ENCODE peak calls at places on chromosomes 4 and X, in six cellular contexts. K is WERI-Rb-1, I is GM13977, E is foreskin fibroblast, R is AG09309, N is Peyer's patch. P is an unnamed sample.

GRCh38 chr4:151297170-151297569 is 20.2 kb downstream of the PRSS48 start:
- DNase-seq in K (no peak), I (no peak), E (no peak), R (no peak), N (no peak), P (no peak)

GRCh38 chrX:69028761-69029120 is 136.5 kb downstream of the PJA1 start:
- DNase-seq in K (no peak), I (no peak), E (no peak), R (no peak), N (no peak), P (no peak)

GRCh38 chrX:119118780-119119395 is 8.7 kb downstream of the KIAA1210 start:
- DNase-seq in K (peak; percentile 56), I (peak; percentile 48), E (peak; percentile 23), R (peak; percentile 10), N (peak; percentile 49), P (peak; percentile 32)

GRCh38 chr4:67371563-67371962 is 173.7 kb downstream of the CENPC start:
- DNase-seq in K (no peak), I (no peak), E (no peak), R (no peak), N (no peak), P (no peak)

GRCh38 chrX:130393451-130394074 is 8.1 kb upstream of the GPR119 start:
- DNase-seq in K (peak; percentile 58), I (no peak), E (peak; percentile 32), R (peak; percentile 29), N (no peak), P (peak; percentile 43)

GRCh38 chrX:23493941-23494374 is 159.3 kb downstream of the PTCHD1 start:
- DNase-seq in K (no peak), I (no peak), E (no peak), R (no peak), N (no peak), P (no peak)

GRCh38 chr4:122873752-122874151 is 47.1 kb downstream of the FGF2 start:
- DNase-seq in K (no peak), I (no peak), E (peak; percentile 72), R (peak; percentile 48), N (no peak), P (peak; percentile 58)

GRCh38 chr4:3819210-3819919 is 53.2 kb downstream of the ADRA2C start:
- DNase-seq in K (no peak), I (no peak), E (no peak), R (no peak), N (no peak), P (no peak)

GRCh38 chr4:92433272-92433758 is 129.5 kb downstream of the GRID2 start:
- DNase-seq in K (no peak), I (no peak), E (no peak), R (no peak), N (no peak), P (no peak)

DNA sequence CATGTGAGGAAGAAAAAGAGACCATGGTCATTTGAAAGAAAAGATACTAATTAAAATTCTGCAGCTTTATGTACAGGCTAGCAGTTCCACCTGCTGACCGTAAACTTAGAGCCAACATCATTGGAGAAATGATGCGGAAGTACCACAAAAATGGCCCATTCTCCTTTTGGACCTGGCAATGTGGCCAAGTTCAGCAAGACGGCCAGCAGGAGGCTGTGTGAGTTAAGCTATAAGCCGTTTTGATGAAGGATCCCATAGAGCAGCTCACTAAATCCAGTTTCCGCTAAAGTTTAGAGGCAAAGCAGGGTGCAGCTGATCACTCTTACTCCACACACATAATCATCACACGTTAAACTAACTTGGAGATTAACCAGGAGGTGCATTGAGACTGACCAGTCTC is 133.8 kb downstream of the LDB2 start:
- DNase-seq in K (peak; percentile 19), I (no peak), E (no peak), R (no peak), N (no peak), P (no peak)
- TF ChIP-seq CTCF in K (peak; percentile 68), I (no peak), E (peak; percentile 18), R (peak; percentile 43), N (peak; percentile 7), P (peak; percentile 63)

GRCh38 chr4:77430847-77431246 is 174.8 kb upstream of the CXCL13 start:
- DNase-seq in K (no peak), I (no peak), E (no peak), R (no peak), N (no peak), P (no peak)
- TF ChIP-seq CTCF in K (peak; percentile 32), I (no peak), E (no peak), R (no peak), N (no peak), P (no peak)

GRCh38 chr4:51884055-51884454 is 41.1 kb downstream of the DCUN1D4 start:
- DNase-seq in K (no peak), I (no peak), E (no peak), R (no peak), N (no peak), P (no peak)
- TF ChIP-seq CTCF in K (no peak), I (no peak), E (no peak), R (no peak), N (no peak), P (no peak)

DNA sequence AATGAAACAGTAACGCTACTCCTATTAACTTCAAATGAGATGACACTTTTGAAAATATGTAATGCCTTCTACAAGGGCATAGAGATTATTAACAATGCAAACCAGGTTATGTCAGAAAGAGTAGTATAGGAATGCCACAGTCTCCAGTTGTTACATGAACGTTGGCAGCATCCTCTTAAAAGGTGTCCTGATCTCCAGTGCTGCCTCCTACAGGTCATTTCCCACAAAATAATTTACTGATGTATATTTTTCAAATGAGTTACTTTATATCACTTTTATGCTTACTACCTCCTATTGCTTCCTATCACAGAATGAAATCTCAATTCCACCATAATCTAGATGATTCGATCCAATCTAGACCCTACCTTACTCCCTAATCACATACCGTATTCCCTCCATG is 195.2 kb upstream of the EPHA5 start:
- DNase-seq in K (no peak), I (no peak), E (no peak), R (no peak), N (no peak), P (no peak)
- TF ChIP-seq CTCF in K (peak; percentile 48), I (peak; percentile 38), E (peak; percentile 3), R (peak; percentile 26), N (no peak), P (peak; percentile 45)

GRCh38 chr4:128061566-128062536 is 739 bp downstream of the LARP1B start:
- DNase-seq in K (peak; percentile 84), I (peak; percentile 80), E (peak; percentile 35), R (no peak), N (peak; percentile 81), P (peak; percentile 18)
- TF ChIP-seq CTCF in K (peak; percentile 47), I (peak; percentile 20), E (no peak), R (peak; percentile 1), N (peak; percentile 13), P (peak; percentile 22)

DNA sequence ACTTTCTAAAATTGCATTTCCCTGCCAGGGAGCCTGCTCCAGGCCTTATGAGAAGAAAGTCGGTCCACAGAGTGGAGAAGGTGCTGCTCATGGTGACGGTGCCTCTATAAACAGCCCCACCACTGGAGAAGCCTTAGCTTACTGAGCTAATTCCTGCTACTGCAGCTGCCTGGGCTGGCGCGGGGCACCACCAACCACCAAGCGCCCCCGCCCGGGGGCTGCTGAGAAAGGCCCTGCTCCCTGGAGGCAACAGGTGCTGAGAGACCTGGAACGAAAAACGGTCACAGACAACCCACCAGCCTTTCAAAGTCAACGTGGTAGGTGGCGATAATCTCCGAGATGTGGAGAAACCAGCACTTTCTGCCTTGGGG is 2.9 kb downstream of the HCFC1 start:
- DNase-seq in K (peak; percentile 79), I (no peak), E (no peak), R (no peak), N (no peak), P (peak; percentile 11)
- TF ChIP-seq CTCF in K (peak; percentile 62), I (peak; percentile 32), E (no peak), R (no peak), N (no peak), P (no peak)

GRCh38 chrX:136262812-136263315 is 11.7 kb upstream of the MAP7D3 start:
- DNase-seq in K (no peak), I (no peak), E (no peak), R (no peak), N (no peak), P (no peak)
- TF ChIP-seq CTCF in K (no peak), I (no peak), E (no peak), R (no peak), N (no peak), P (peak; percentile 12)

DNA sequence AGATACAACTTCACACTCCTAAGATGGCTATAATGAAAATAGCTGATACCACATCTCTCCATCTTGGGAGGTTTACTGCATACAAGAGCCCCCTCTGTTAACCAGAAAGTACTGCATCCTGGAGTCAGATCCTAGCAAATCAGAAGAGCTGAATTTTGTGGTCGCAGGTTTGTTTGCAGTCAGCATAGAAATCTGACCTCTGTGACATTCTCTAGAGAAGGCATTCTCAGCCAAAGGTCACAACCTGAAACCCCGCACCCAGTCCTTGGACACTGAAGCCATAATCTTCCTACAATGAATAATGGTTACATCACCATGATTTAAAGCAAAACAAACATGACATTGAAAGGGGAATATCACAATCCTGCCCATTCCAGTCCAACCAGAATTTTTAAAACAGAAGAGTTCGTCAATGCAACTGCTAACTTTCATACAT is 17.7 kb downstream of the HS6ST2 start:
- DNase-seq in K (no peak), I (no peak), E (no peak), R (no peak), N (no peak), P (no peak)
- TF ChIP-seq CTCF in K (no peak), I (no peak), E (no peak), R (no peak), N (no peak), P (no peak)

GRCh38 chrX:33324099-33324498 is 112.8 kb upstream of the DMD start:
- DNase-seq in K (no peak), I (no peak), E (no peak), R (no peak), N (no peak), P (no peak)
- TF ChIP-seq CTCF in K (peak; percentile 28), I (peak; percentile 16), E (no peak), R (no peak), N (no peak), P (peak; percentile 18)